ENCODE peak calls at places on chromosomes 1 and 21, in four cellular contexts. V is GM12878, U is left lobe of liver, P is upper lobe of left lung. N is an unnamed sample.

GRCh38 chr1:113046569-113046968 is 26.4 kb upstream of the LRIG2 start:
- ATAC-seq in V (no peak), U (no peak), P (no peak), N (no peak)

GRCh38 chr1:119453021-119453420 is 38.1 kb downstream of the HSD3B2 start:
- ATAC-seq in V (no peak), U (peak), P (peak), N (peak)

GRCh38 chr1:11981378-11982009 is 1.2 kb downstream of the MFN2 start:
- ATAC-seq in V (no peak), U (no peak), P (no peak), N (no peak)

GRCh38 chr1:208264469-208265126 is 20.4 kb upstream of the PLXNA2 start:
- ATAC-seq in V (no peak), U (peak), P (peak), N (no peak)

GRCh38 chr1:203464226-203464625 is 11.4 kb upstream of the PRELP start:
- ATAC-seq in V (no peak), U (no peak), P (peak), N (peak)

GRCh38 chr1:63968663-63969460 is 195.0 kb downstream of the ROR1 start:
- ATAC-seq in V (no peak), U (no peak), P (peak), N (peak)

GRCh38 chr1:186202174-186202843 is 172.7 kb downstream of the TPR start:
- ATAC-seq in V (no peak), U (peak), P (peak), N (peak)

GRCh38 chr1:216598448-216598847 is 124.8 kb downstream of the ESRRG start:
- ATAC-seq in V (no peak), U (no peak), P (no peak), N (no peak)

GRCh38 chr1:16342331-16343062 is 9.8 kb downstream of the FBXO42 start:
- ATAC-seq in V (no peak), U (peak), P (no peak), N (no peak)

GRCh38 chr1:207925210-207925609 is 14.3 kb upstream of the CD34 start:
- ATAC-seq in V (no peak), U (no peak), P (peak), N (peak)

GRCh38 chr1:227002531-227003049 is 62.5 kb downstream of the COQ8A start:
- ATAC-seq in V (no peak), U (no peak), P (no peak), N (no peak)

GRCh38 chr21:29403922-29404538 is 105.3 kb downstream of the BACH1 start:
- ATAC-seq in V (peak), U (peak), P (peak), N (peak)

GRCh38 chr1:7503691-7504437 is 267.2 kb upstream of the VAMP3 start:
- ATAC-seq in V (no peak), U (no peak), P (no peak), N (no peak)

GRCh38 chr1:64183380-64183984 is 19.9 kb upstream of the UBE2U start:
- ATAC-seq in V (no peak), U (no peak), P (peak), N (peak)

GRCh38 chr1:11550664-11551283 is 71.8 kb downstream of the DISP3 start:
- ATAC-seq in V (no peak), U (peak), P (no peak), N (no peak)

GRCh38 chr1:77386276-77386675 is 104.5 kb downstream of the AK5 start:
- ATAC-seq in V (no peak), U (no peak), P (no peak), N (no peak)

GRCh38 chr1:235708390-235708962 is 58.9 kb upstream of the GNG4 start:
- ATAC-seq in V (no peak), U (no peak), P (no peak), N (no peak)

GRCh38 chr1:181910905-181911304 is 150.6 kb downstream of the ZNF648 start:
- ATAC-seq in V (no peak), U (no peak), P (no peak), N (no peak)

GRCh38 chr1:63845346-63845745 is 71.5 kb downstream of the ROR1 start:
- ATAC-seq in V (no peak), U (no peak), P (no peak), N (no peak)

GRCh38 chr1:172132836-172133235 is 287.6 kb upstream of the C1orf105 start:
- ATAC-seq in V (no peak), U (no peak), P (no peak), N (no peak)

GRCh38 chr1:92037400-92037799 is 7.6 kb downstream of the EPHX4 start:
- ATAC-seq in V (no peak), U (no peak), P (no peak), N (no peak)

GRCh38 chr1:200429221-200429751 is 19.4 kb upstream of the ZNF281 start:
- ATAC-seq in V (peak), U (no peak), P (peak), N (no peak)

GRCh38 chr1:162497723-162498441 is at the start of gene UHMK1:
- ATAC-seq in V (peak), U (peak), P (peak), N (peak)

GRCh38 chr1:89878256-89878655 is 57.4 kb downstream of the LRRC8D start:
- ATAC-seq in V (no peak), U (no peak), P (no peak), N (no peak)

GRCh38 chr1:200369706-200370105 is 40.1 kb downstream of the ZNF281 start:
- ATAC-seq in V (no peak), U (peak), P (no peak), N (no peak)